ENCODE peak calls at places on chromosomes 4 and X, in seven cellular contexts. I is testis, Y is K562, C is tibial nerve, A is stomach, M is transverse colon, Q is spleen. G is an unnamed sample.

GRCh38 chrX:1581132-1581531 is 10.3 kb upstream of the AKAP17A start:
- DNase-seq in I (peak), Y (peak), C (no peak), A (peak), M (peak), Q (no peak), G (peak)

GRCh38 chr4:7610062-7610670 is 175.4 kb upstream of the PSAPL1 start:
- DNase-seq in I (no peak), Y (no peak), C (no peak), A (no peak), M (no peak), Q (no peak), G (no peak)

GRCh38 chr4:186272699-186273370 is 6.8 kb downstream of the F11 start:
- DNase-seq in I (no peak), Y (no peak), C (no peak), A (no peak), M (no peak), Q (no peak), G (no peak)

GRCh38 chr4:53068755-53069154 is 206.6 kb downstream of the RASL11B start:
- DNase-seq in I (no peak), Y (no peak), C (no peak), A (no peak), M (no peak), Q (no peak), G (no peak)

GRCh38 chrX:129530410-129530809 is 7.1 kb upstream of the SMARCA1 start:
- DNase-seq in I (no peak), Y (no peak), C (no peak), A (no peak), M (no peak), Q (no peak), G (no peak)

GRCh38 chrX:1249101-1249887 is 19.3 kb upstream of the CSF2RA start:
- DNase-seq in I (peak), Y (no peak), C (no peak), A (peak), M (peak), Q (peak), G (no peak)

GRCh38 chrX:13007519-13008188 is 32.7 kb downstream of the TMSB4X start:
- DNase-seq in I (no peak), Y (no peak), C (no peak), A (no peak), M (no peak), Q (no peak), G (no peak)

GRCh38 chrX:140933056-140933455 is 69.3 kb upstream of the SPANXB1 start:
- DNase-seq in I (no peak), Y (no peak), C (no peak), A (no peak), M (no peak), Q (no peak), G (no peak)

GRCh38 chrX:103586314-103586646 is 965 bp downstream of the TCEAL4 start:
- DNase-seq in I (peak), Y (no peak), C (no peak), A (peak), M (no peak), Q (no peak), G (no peak)

GRCh38 chr4:52241916-52242315 is 190.8 kb downstream of the SPATA18 start:
- DNase-seq in I (no peak), Y (no peak), C (no peak), A (no peak), M (no peak), Q (no peak), G (no peak)

GRCh38 chr4:15479089-15479912 is 9.6 kb downstream of the CC2D2A start:
- DNase-seq in I (peak), Y (peak), C (no peak), A (peak), M (no peak), Q (no peak), G (peak)

GRCh38 chrX:70998402-70999027 is 67.6 kb upstream of the SLC7A3 start:
- DNase-seq in I (peak), Y (no peak), C (no peak), A (no peak), M (no peak), Q (no peak), G (peak)

GRCh38 chr4:126899382-126899801 is 733.4 kb upstream of the INTU start:
- DNase-seq in I (peak), Y (no peak), C (no peak), A (no peak), M (no peak), Q (no peak), G (no peak)

GRCh38 chr4:53852343-53852742 is 212.1 kb downstream of the CHIC2 start:
- DNase-seq in I (no peak), Y (no peak), C (no peak), A (no peak), M (no peak), Q (no peak), G (no peak)

GRCh38 chrX:145405012-145405411 is 157.7 kb downstream of the SPANXN1 start:
- DNase-seq in I (peak), Y (peak), C (no peak), A (no peak), M (no peak), Q (no peak), G (peak)

GRCh38 chr4:76809594-76810305 is 88.2 kb downstream of the SOWAHB start:
- DNase-seq in I (no peak), Y (no peak), C (no peak), A (no peak), M (no peak), Q (no peak), G (no peak)

GRCh38 chr4:109977854-109978501 is 65.3 kb downstream of the EGF start:
- DNase-seq in I (peak), Y (peak), C (no peak), A (no peak), M (no peak), Q (no peak), G (peak)

GRCh38 chr4:72743078-72743477 is 174.1 kb upstream of the ADAMTS3 start:
- DNase-seq in I (no peak), Y (no peak), C (no peak), A (no peak), M (no peak), Q (no peak), G (no peak)

GRCh38 chr4:14028862-14029261 is 401.3 kb upstream of the BOD1L1 start:
- DNase-seq in I (peak), Y (no peak), C (no peak), A (no peak), M (no peak), Q (no peak), G (no peak)

GRCh38 chrX:57640674-57641016 is 39.4 kb downstream of the NLRP2B start:
- DNase-seq in I (no peak), Y (no peak), C (no peak), A (no peak), M (no peak), Q (no peak), G (no peak)

GRCh38 chr4:83546796-83547195 is 10.9 kb downstream of the GPAT3 start:
- DNase-seq in I (no peak), Y (no peak), C (no peak), A (no peak), M (no peak), Q (no peak), G (no peak)

GRCh38 chr4:143531368-143531767 is 17.9 kb downstream of the SMARCA5 start:
- DNase-seq in I (no peak), Y (no peak), C (no peak), A (no peak), M (no peak), Q (no peak), G (peak)

GRCh38 chr4:7206856-7207567 is 14.7 kb downstream of the SORCS2 start:
- DNase-seq in I (peak), Y (peak), C (peak), A (peak), M (peak), Q (no peak), G (no peak)

GRCh38 chr4:79872738-79873137 is 200.3 kb downstream of the ANTXR2 start:
- DNase-seq in I (no peak), Y (no peak), C (no peak), A (no peak), M (no peak), Q (no peak), G (no peak)

GRCh38 chr4:151540728-151541437 is 131.9 kb downstream of the FHIP1A start:
- DNase-seq in I (no peak), Y (no peak), C (no peak), A (no peak), M (peak), Q (no peak), G (no peak)

GRCh38 chr4:148056879-148057278 is 325.0 kb downstream of the ARHGAP10 start:
- DNase-seq in I (peak), Y (peak), C (no peak), A (peak), M (peak), Q (peak), G (peak)

GRCh38 chr4:187555174-187555573 is 440.4 kb upstream of the ZFP42 start:
- DNase-seq in I (no peak), Y (no peak), C (no peak), A (no peak), M (no peak), Q (no peak), G (no peak)

GRCh38 chrX:49268702-49269009 is 937 bp upstream of the PPP1R3F start:
- DNase-seq in I (no peak), Y (no peak), C (no peak), A (no peak), M (no peak), Q (no peak), G (no peak)
- TF ChIP-seq POLR2A in I (no peak), Y (no peak), C (no peak), A (no peak), M (no peak), Q (no peak), G (no peak)

GRCh38 chr4:2497324-2497723 is 28.4 kb downstream of the RNF4 start:
- DNase-seq in I (no peak), Y (no peak), C (no peak), A (no peak), M (no peak), Q (no peak), G (no peak)

GRCh38 chr4:2503809-2504208 is 32.6 kb upstream of the FAM193A start:
- DNase-seq in I (no peak), Y (no peak), C (no peak), A (no peak), M (no peak), Q (no peak), G (no peak)

GRCh38 chr4:2497931-2498330 is 29.0 kb downstream of the RNF4 start:
- DNase-seq in I (no peak), Y (no peak), C (no peak), A (no peak), M (peak), Q (no peak), G (no peak)

GRCh38 chr4:2501034-2501594 is 32.2 kb downstream of the RNF4 start:
- DNase-seq in I (no peak), Y (no peak), C (no peak), A (no peak), M (no peak), Q (no peak), G (no peak)

GRCh38 chr4:2500547-2500946 is 31.6 kb downstream of the RNF4 start:
- DNase-seq in I (no peak), Y (no peak), C (no peak), A (no peak), M (no peak), Q (no peak), G (no peak)
- TF ChIP-seq POLR2A in I (no peak), Y (no peak), C (no peak), A (no peak), M (no peak), Q (no peak), G (no peak)

GRCh38 chrX:3425031-3425430 is 78.6 kb upstream of the MXRA5 start:
- DNase-seq in I (no peak), Y (no peak), C (no peak), A (no peak), M (no peak), Q (no peak), G (no peak)
- TF ChIP-seq POLR2A in I (no peak), Y (no peak), C (no peak), A (no peak), M (no peak), Q (no peak), G (no peak)

GRCh38 chr4:39976945-39977488 is 694 bp downstream of the PDS5A start:
- DNase-seq in I (peak), Y (peak), C (peak), A (peak), M (peak), Q (no peak), G (peak)
- TF ChIP-seq POLR2A in I (no peak), Y (peak), C (no peak), A (no peak), M (no peak), Q (no peak), G (no peak)

GRCh38 chr4:180086480-180087170 is 2156.6 kb upstream of the TENM3 start:
- DNase-seq in I (no peak), Y (no peak), C (no peak), A (no peak), M (no peak), Q (no peak), G (no peak)

GRCh38 chr4:180091710-180092109 is 2151.5 kb upstream of the TENM3 start:
- DNase-seq in I (no peak), Y (no peak), C (no peak), A (no peak), M (no peak), Q (no peak), G (no peak)
- TF ChIP-seq POLR2A in I (no peak), Y (no peak), C (no peak), A (no peak), M (no peak), Q (no peak), G (no peak)

DNA sequence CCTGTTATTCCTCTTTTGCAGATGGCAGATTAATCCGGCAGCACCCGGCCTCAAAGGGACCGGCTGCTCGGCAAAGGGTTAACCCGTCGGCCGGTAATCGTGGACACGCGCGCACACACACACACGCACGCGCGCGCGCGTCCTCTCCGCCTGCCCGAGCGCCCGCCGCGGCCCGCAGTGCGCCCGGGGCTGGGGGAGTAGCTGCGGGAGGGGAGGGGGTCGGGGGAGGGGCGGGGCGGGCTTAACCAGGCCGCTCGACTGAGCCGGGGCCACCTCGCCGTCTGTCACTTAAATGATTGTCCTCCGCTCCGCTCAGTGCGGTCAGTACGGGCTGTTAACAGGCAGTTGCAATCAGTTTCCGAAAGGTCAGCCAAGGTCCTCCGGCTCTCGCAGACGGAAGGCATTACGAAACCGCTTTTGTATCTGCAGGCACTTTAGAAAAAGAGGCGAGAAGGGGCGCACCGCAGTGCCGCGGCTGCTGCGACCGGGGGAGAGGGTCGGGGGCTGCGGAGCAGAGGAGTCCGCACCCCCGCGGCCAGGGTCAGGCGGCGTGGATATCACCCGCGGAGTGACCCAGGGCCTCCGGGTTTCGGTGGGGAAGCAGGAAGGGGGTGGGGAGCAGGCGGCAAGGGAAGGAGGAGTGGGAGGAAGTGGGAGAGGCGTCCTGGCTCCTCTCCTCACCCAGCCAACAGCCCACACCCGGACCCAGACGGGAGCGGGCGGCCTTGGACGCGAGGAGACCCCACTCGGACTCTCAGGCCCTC is 57.3 kb upstream of the BCOR start:
- DNase-seq in I (peak), Y (peak), C (no peak), A (peak), M (peak), Q (peak), G (peak)
- TF ChIP-seq POLR2A in I (no peak), Y (peak), C (no peak), A (no peak), M (no peak), Q (no peak), G (no peak)

DNA sequence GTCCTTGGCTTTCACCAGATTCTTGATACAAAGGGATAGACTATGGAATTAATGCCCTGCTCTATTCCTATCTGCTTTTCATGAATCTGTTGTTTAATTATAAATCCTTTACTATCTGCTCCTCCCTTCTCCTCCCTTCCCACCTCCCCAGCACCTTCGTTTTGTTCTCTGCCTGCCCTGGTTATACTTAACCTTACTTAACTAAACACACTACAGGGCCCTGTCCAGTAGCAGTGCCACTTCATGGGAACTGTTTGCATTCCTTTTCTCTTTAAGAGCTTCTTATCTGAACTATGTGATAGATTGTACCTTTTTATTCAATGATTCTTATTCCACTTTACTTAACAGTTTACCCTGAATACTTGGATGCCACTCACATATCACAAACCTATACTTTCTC is 830 bp downstream of the HOPX start:
- DNase-seq in I (no peak), Y (no peak), C (no peak), A (peak), M (no peak), Q (no peak), G (no peak)
- TF ChIP-seq POLR2A in I (no peak), Y (no peak), C (no peak), A (no peak), M (no peak), Q (no peak), G (no peak)

DNA sequence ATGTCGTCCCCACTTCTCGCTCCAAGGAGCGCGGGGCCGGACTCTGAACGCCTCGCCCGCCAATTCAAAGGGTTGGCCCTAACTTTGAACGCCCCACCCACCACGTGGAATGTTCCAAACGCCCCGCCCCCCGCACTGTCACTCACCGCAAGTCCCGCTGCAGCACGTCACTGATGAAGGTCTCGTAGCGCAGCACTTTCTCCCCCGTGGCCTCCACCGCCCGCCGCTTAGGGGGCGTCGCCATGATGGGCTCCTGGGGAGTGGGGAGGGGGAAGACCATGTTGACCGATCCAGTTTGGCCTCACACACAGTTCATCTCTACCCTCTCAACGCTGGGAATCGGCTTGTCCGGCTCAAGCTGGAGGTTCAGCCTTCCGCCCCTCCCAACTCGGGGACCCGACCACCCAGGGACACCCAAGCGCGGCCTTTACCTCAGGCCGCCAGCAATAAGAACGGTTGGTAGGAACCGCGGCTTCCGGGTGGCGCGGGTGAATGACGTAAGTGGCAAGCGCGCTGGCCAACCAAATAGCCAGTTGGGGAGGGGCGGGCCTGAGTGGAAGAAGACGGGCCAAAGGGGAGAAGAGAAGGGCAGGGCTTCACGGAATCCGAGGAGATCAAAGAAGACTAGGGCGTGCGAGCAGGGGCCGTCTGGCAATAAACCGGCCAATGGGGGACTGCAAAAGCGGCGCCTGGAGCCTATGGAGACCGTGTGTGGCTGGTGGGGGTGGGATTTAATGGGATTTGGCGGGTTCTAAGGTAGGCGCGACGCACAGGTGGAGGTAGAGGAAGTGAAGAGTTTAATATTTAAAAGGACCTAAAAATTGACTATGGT is at the start of gene UXT:
- DNase-seq in I (peak), Y (peak), C (peak), A (peak), M (peak), Q (peak), G (peak)
- TF ChIP-seq POLR2A in I (no peak), Y (peak), C (peak), A (peak), M (peak), Q (peak), G (peak)

G was measured in erythroblast.